ENCODE peak calls at places on chromosomes 16 and 17, in nine cellular contexts. T, A, R, G, L, H, O, U and M are unnamed samples.
A peak's percentile ranks its signal among the peaks of the same experiment; 100 is the strongest.

GRCh38 chr16:46702030-46702429 is 12.6 kb downstream of the ORC6 start:
- DNase-seq in T (no peak), A (no peak), R (no peak), G (no peak), L (no peak), H (no peak), O (no peak), U (no peak), M (no peak)

GRCh38 chr16:83945587-83945986 is 7.5 kb upstream of the OSGIN1 start:
- DNase-seq in T (no peak), A (no peak), R (no peak), G (no peak), L (no peak), H (no peak), O (no peak), U (no peak), M (no peak)

GRCh38 chr17:2140683-2141082 is 85.8 kb downstream of the HIC1 start:
- DNase-seq in T (no peak), A (no peak), R (no peak), G (no peak), L (no peak), H (no peak), O (no peak), U (no peak), M (no peak)

GRCh38 chr16:30535777-30536190 is 1.1 kb upstream of the ZNF747 start:
- DNase-seq in T (peak; percentile 75), A (peak; percentile 84), R (peak; percentile 86), G (peak; percentile 71), L (peak; percentile 67), H (no peak), O (peak; percentile 71), U (peak; percentile 67), M (no peak)

GRCh38 chr16:53089434-53090270 is 34.9 kb downstream of the CHD9 start:
- DNase-seq in T (no peak), A (no peak), R (no peak), G (peak; percentile 57), L (peak; percentile 65), H (no peak), O (peak; percentile 64), U (no peak), M (no peak)

GRCh38 chr16:30658731-30659506 is 688 bp downstream of the FBRS start:
- DNase-seq in T (peak; percentile 93), A (peak; percentile 93), R (peak; percentile 88), G (peak; percentile 98), L (peak; percentile 87), H (peak; percentile 96), O (peak; percentile 95), U (peak; percentile 99), M (peak; percentile 89)

GRCh38 chr16:72637306-72637705 is 410.6 kb downstream of the ZFHX3 start:
- DNase-seq in T (no peak), A (no peak), R (no peak), G (peak; percentile 82), L (no peak), H (peak; percentile 34), O (peak; percentile 85), U (peak; percentile 25), M (peak; percentile 22)

GRCh38 chr17:41417576-41418015 is 6.8 kb downstream of the KRT37 start:
- DNase-seq in T (peak; percentile 28), A (no peak), R (no peak), G (no peak), L (no peak), H (no peak), O (no peak), U (no peak), M (no peak)

GRCh38 chr17:36640346-36640745 is 39.0 kb downstream of the MRM1 start:
- DNase-seq in T (no peak), A (no peak), R (no peak), G (no peak), L (no peak), H (no peak), O (no peak), U (no peak), M (no peak)

GRCh38 chr17:36643086-36643685 is 41.8 kb downstream of the MRM1 start:
- DNase-seq in T (no peak), A (no peak), R (no peak), G (no peak), L (no peak), H (no peak), O (no peak), U (no peak), M (no peak)

GRCh38 chr17:36640836-36641235 is 39.5 kb downstream of the MRM1 start:
- DNase-seq in T (no peak), A (no peak), R (no peak), G (no peak), L (no peak), H (no peak), O (no peak), U (no peak), M (no peak)

GRCh38 chr17:36641331-36641876 is 40.0 kb downstream of the MRM1 start:
- DNase-seq in T (peak; percentile 37), A (no peak), R (no peak), G (no peak), L (no peak), H (no peak), O (no peak), U (no peak), M (no peak)

GRCh38 chr17:36641877-36642845 is 40.8 kb downstream of the MRM1 start:
- DNase-seq in T (peak; percentile 40), A (no peak), R (no peak), G (no peak), L (no peak), H (no peak), O (no peak), U (no peak), M (no peak)
- H3K4me3 ChIP-seq in T (peak overlapping the region; percentile 41), A (peak overlapping the region; percentile 50), R (peak overlapping the region; percentile 31), G (peak overlapping the region; percentile 32), L (peak overlapping the region; percentile 31), H (peak overlapping the region; percentile 22), O (no peak overlapping the region), U (peak overlapping the region; percentile 44), M (peak overlapping the region; percentile 25)

GRCh38 chr17:45314761-45315549 is 1.9 kb downstream of the MAP3K14 start:
- DNase-seq in T (no peak), A (no peak), R (no peak), G (no peak), L (no peak), H (no peak), O (no peak), U (peak; percentile 52), M (no peak)

GRCh38 chr17:45318561-45319230 is 1.9 kb upstream of the MAP3K14 start:
- DNase-seq in T (no peak), A (no peak), R (no peak), G (no peak), L (no peak), H (no peak), O (no peak), U (no peak), M (no peak)

GRCh38 chr17:45317113-45317820 is 447 bp upstream of the MAP3K14 start:
- DNase-seq in T (peak; percentile 100), A (peak; percentile 100), R (peak; percentile 100), G (peak; percentile 100), L (peak; percentile 100), H (peak; percentile 100), O (peak; percentile 100), U (peak; percentile 100), M (peak; percentile 100)

GRCh38 chr17:45315583-45316270 is 1.1 kb downstream of the MAP3K14 start:
- DNase-seq in T (no peak), A (no peak), R (no peak), G (no peak), L (no peak), H (no peak), O (no peak), U (no peak), M (no peak)

DNA sequence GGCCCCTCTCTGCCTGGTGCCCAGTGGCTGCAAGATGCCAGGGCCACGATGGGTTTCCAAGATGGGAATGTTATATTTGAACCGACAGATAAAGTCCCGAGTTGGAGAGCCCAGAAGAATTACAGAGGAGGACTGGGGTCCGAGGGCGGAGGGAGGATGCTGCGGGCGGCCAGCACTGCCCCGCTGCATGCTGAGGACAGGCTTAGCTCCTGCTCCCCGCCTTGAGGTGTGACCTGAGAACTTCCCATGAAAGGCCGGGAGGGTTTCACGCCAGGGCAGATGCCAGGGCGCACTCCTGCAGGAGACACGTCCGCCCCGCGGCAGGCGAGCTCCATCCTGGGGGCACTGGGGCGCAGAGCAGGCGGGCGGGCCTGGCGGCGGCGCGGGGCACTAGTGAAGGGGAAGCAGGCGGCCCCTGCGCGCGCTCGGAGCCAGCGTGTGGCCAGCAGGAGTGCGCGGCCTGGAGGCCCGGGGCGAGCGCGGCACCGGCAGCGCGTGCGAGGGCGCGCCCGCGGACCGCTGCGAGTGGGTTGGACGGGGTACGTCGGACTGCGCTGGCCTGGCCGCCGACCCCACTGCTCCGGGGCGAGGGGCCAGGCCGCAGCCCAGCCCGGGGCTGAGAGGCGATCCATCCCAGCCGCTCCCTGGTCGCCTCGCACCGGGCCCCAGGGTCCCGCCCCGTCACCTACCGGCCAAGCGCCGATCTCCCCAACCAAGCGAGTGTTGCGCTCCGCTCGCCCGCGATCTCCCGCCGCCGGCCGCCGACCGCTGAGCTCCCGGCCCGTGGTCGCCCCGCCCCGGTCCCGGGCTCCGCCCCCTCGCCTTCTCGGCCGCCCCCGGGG is at the start of gene MAP3K14:
- DNase-seq in T (peak; percentile 86), A (peak; percentile 85), R (peak; percentile 92), G (peak; percentile 69), L (peak; percentile 60), H (no peak), O (peak; percentile 54), U (peak; percentile 71), M (no peak)
- TF ChIP-seq CTCF in T (peak; percentile 22), A (peak; percentile 11), R (no peak), G (peak; percentile 2), L (no peak), H (peak; percentile 22), O (peak; percentile 2), U (peak; percentile 20), M (peak; percentile 20)

GRCh38 chr16:87847467-87847784 is 21.9 kb downstream of the SLC7A5 start:
- DNase-seq in T (no peak), A (no peak), R (no peak), G (no peak), L (no peak), H (no peak), O (no peak), U (no peak), M (no peak)

GRCh38 chr16:87845213-87845612 is 24.1 kb downstream of the SLC7A5 start:
- DNase-seq in T (no peak), A (no peak), R (no peak), G (no peak), L (no peak), H (no peak), O (no peak), U (peak; percentile 73), M (no peak)

GRCh38 chr16:87846705-87847466 is 22.4 kb downstream of the SLC7A5 start:
- DNase-seq in T (no peak), A (no peak), R (no peak), G (no peak), L (no peak), H (no peak), O (no peak), U (no peak), M (no peak)

GRCh38 chr16:87844809-87845208 is 24.5 kb downstream of the SLC7A5 start:
- DNase-seq in T (no peak), A (no peak), R (no peak), G (no peak), L (no peak), H (no peak), O (no peak), U (no peak), M (no peak)

GRCh38 chr16:87845807-87846619 is 23.3 kb downstream of the SLC7A5 start:
- DNase-seq in T (no peak), A (no peak), R (no peak), G (no peak), L (no peak), H (no peak), O (no peak), U (no peak), M (no peak)
- H3K4me3 ChIP-seq in T (no peak overlapping the region), A (no peak overlapping the region), R (no peak overlapping the region), G (no peak overlapping the region), L (no peak overlapping the region), H (no peak overlapping the region), O (no peak overlapping the region), U (no peak overlapping the region), M (no peak overlapping the region)

GRCh38 chr16:61370564-61370963 is 665.7 kb downstream of the CDH8 start:
- DNase-seq in T (no peak), A (no peak), R (no peak), G (no peak), L (no peak), H (no peak), O (no peak), U (no peak), M (no peak)
- TF ChIP-seq CTCF in T (no peak), A (no peak), R (no peak), G (no peak), L (no peak), H (no peak), O (no peak), U (no peak), M (no peak)